ENCODE peak calls at places on chromosomes 16 and 17, in four cellular contexts. W is GM12878, S is K562, F is HepG2. H is an unnamed sample.

GRCh38 chr17:64694207-64694606 is 32.1 kb upstream of the SMURF2 start:
- DNase-seq in W (no peak), F (peak), S (no peak), H (no peak)

GRCh38 chr16:2150418-2151187 is 2.2 kb downstream of the RAB26 start:
- DNase-seq in F (peak), S (peak), W (no peak), H (no peak)

GRCh38 chr16:66752379-66752778 is 970 bp upstream of the DYNC1LI2 start:
- DNase-seq in F (no peak), W (no peak), S (no peak), H (no peak)

GRCh38 chr16:69040144-69040909 is 65.1 kb upstream of the HAS3 start:
- DNase-seq in S (no peak), W (no peak), F (peak), H (no peak)

GRCh38 chr16:2610781-2611498 is 71.4 kb upstream of the KCTD5 start:
- DNase-seq in S (no peak), W (no peak), F (no peak), H (no peak)

GRCh38 chr16:2529961-2530628 is 1.1 kb downstream of the CEMP1 start:
- DNase-seq in W (no peak), F (no peak), S (no peak), H (no peak)

GRCh38 chr17:75876938-75877751 is 1.2 kb downstream of the TRIM47 start:
- DNase-seq in F (peak), W (no peak), S (no peak), H (no peak)

GRCh38 chr16:66028505-66029216 is 337.8 kb upstream of the CDH5 start:
- DNase-seq in F (no peak), S (no peak), W (no peak), H (no peak)

GRCh38 chr17:75349589-75349988 is 55.9 kb downstream of the GRB2 start:
- DNase-seq in S (no peak), F (no peak), W (no peak), H (no peak)

GRCh38 chr17:14016858-14017257 is 52.4 kb upstream of the COX10 start:
- DNase-seq in F (peak), W (no peak), S (no peak), H (no peak)

GRCh38 chr17:73585583-73585982 is 58.7 kb downstream of the SDK2 start:
- DNase-seq in F (no peak), S (no peak), W (no peak), H (no peak)

GRCh38 chr16:1040346-1040745 is 32.2 kb upstream of the SSTR5 start:
- DNase-seq in W (no peak), S (no peak), F (no peak), H (no peak)

GRCh38 chr17:19538095-19539039 is 4.7 kb downstream of the SLC47A1 start:
- DNase-seq in S (no peak), F (peak), W (no peak), H (no peak)

GRCh38 chr17:19412984-19413383 is 2.0 kb downstream of the RNF112 start:
- DNase-seq in S (no peak), F (no peak), W (no peak), H (no peak)

GRCh38 chr17:35540589-35541404 is 3.3 kb upstream of the SLFN12L start:
- DNase-seq in W (no peak), F (no peak), S (peak), H (no peak)

GRCh38 chr17:15112881-15113617 is 152.1 kb downstream of the PMP22 start:
- DNase-seq in W (no peak), F (no peak), S (no peak), H (no peak)

GRCh38 chr17:237406-237955 is 56.0 kb upstream of the DOC2B start:
- DNase-seq in S (no peak), F (no peak), W (no peak), H (no peak)

GRCh38 chr17:64190468-64190867 is 60.5 kb upstream of the ERN1 start:
- DNase-seq in S (no peak), F (no peak), W (no peak), H (no peak)

GRCh38 chr17:42679001-42679491 is 2.3 kb upstream of the PLEKHH3 start:
- DNase-seq in S (peak), W (no peak), F (peak), H (no peak)

GRCh38 chr17:37301288-37301687 is 74.5 kb upstream of the C17orf78 start:
- DNase-seq in S (peak), F (no peak), W (no peak), H (peak)

GRCh38 chr17:6303664-6304063 is 131.3 kb downstream of the AIPL1 start:
- DNase-seq in S (peak), W (no peak), F (no peak), H (peak)

DNA sequence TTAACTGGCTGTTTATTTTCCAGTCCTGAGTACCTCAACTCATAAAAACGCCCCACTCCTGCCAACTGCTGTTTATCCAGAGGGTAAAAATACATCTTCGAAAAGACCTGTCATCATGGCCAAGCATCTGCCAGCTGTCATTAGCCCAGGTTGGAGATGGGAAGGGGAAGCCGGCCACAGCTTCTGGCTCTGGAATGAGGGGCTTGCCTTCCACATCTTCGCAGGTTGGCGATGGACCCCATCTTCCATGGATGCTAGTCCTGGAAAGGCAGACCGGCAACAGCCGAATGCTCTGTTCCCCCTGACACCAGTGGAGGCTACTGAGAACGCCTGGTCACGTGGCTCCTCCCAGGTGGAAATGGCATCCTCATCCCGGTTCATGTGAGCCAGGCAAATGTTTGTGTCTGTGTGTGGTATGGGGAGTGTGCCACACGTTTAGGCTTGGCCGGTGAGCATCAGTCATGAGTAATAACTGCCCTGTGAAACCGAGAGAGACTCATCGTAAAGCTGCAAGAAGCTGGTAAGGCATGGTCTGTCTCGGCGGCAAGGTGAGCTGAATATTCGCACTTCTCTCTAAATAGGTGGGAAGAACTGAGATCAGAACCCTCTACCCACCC is 412 bp upstream of the KRTAP17-1 start:
- DNase-seq in W (no peak), S (no peak), F (no peak), H (no peak)
- TF ChIP-seq FOXM1 in W (no peak), S (no peak), F (no peak), H (no peak)

DNA sequence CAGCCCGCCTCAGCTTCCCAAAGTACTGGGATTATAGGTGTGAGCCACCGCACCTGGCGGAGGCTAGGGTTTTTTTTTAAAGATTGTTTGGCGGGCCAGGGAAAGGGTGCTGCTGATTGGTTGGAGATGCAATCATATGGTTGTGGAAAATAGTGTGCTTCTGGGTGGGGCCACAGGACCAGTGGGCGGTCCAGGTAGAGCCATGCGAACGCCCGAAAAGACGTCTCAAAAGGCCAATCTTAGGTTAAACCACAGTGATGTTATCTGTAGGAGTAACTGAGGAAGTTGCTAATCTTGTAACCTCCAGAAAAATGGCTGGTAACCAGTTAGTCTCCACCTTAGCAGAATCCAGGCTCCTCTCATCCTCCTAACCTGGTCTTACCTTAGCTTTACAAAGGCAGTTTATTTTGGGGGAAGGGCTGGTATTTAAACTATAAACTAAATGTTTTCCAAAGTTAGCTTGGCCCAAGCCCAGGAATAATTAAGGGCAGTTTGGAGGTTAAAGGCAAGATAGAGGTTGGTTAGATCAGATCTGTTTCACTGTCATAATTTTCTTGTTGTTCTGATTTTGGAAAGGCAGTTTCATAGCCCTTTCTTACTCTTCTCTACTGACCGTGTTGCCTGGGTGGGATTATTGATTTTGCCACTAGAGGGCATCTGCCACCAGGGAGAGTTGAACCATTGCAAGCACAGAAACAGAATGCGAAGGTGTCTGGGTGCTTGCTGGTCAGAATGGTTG is 111.0 kb downstream of the PLCG2 start:
- DNase-seq in W (no peak), F (peak), S (peak), H (peak)
- TF ChIP-seq SP1 in W (no peak), F (no peak), S (no peak), H (no peak)

GRCh38 chr17:9258115-9259020 is 237.1 kb downstream of the NTN1 start:
- DNase-seq in S (no peak), F (peak), W (no peak), H (no peak)

GRCh38 chr17:9256361-9256943 is 235.1 kb downstream of the NTN1 start:
- DNase-seq in F (no peak), W (no peak), S (no peak), H (no peak)

GRCh38 chr17:9256944-9257629 is 235.8 kb downstream of the NTN1 start:
- DNase-seq in S (no peak), W (no peak), F (no peak), H (no peak)

GRCh38 chr17:9261059-9262029 is 240.0 kb downstream of the NTN1 start:
- DNase-seq in F (no peak), S (no peak), W (no peak), H (no peak)

GRCh38 chr17:9259419-9259818 is 238.1 kb downstream of the NTN1 start:
- DNase-seq in S (no peak), F (peak), W (no peak), H (no peak)
- TF ChIP-seq TARDBP in S (no peak), F (no peak), W (no peak), H (no peak)

GRCh38 chr16:30893082-30893743 is 664 bp downstream of the BCL7C start:
- DNase-seq in W (no peak), F (no peak), S (no peak), H (no peak)
- TF ChIP-seq FOXM1 in W (no peak), F (no peak), S (no peak), H (no peak)

H was measured in HEK293T.